ENCODE peak calls at places on chromosome 11, in four cellular contexts. One of them, this sample, is unnamed.

GRCh38 chr11:2466869-2467694 is 22.3 kb downstream of the KCNQ1 start:
- DNase-seq in upper lobe of right lung: peak
- DNase-seq in pancreas: no peak
- DNase-seq in effector memory CD4-positive, alpha-beta T cell: peak
- DNase-seq in this sample: peak

GRCh38 chr11:74009675-74010305 is 905 bp upstream of the UCP3 start:
- DNase-seq in effector memory CD4-positive, alpha-beta T cell: no peak
- DNase-seq in pancreas: no peak
- DNase-seq in upper lobe of right lung: no peak
- DNase-seq in this sample: peak

GRCh38 chr11:12222099-12222751 is 111.8 kb downstream of the MICAL2 start:
- DNase-seq in pancreas: no peak
- DNase-seq in upper lobe of right lung: peak
- DNase-seq in effector memory CD4-positive, alpha-beta T cell: no peak
- DNase-seq in this sample: no peak

GRCh38 chr11:29293825-29294224 is 723.0 kb downstream of the KCNA4 start:
- DNase-seq in effector memory CD4-positive, alpha-beta T cell: no peak
- DNase-seq in pancreas: no peak
- DNase-seq in upper lobe of right lung: no peak
- DNase-seq in this sample: no peak

GRCh38 chr11:21561589-21561988 is 631.3 kb upstream of the ANO5 start:
- DNase-seq in pancreas: no peak
- DNase-seq in effector memory CD4-positive, alpha-beta T cell: no peak
- DNase-seq in upper lobe of right lung: no peak
- DNase-seq in this sample: no peak

GRCh38 chr11:36265793-36266628 is 23.2 kb downstream of the COMMD9 start:
- DNase-seq in upper lobe of right lung: peak
- DNase-seq in effector memory CD4-positive, alpha-beta T cell: peak
- DNase-seq in pancreas: peak
- DNase-seq in this sample: no peak

GRCh38 chr11:10322830-10323792 is 18.2 kb downstream of the ADM start:
- DNase-seq in upper lobe of right lung: no peak
- DNase-seq in effector memory CD4-positive, alpha-beta T cell: no peak
- DNase-seq in pancreas: peak
- DNase-seq in this sample: peak

GRCh38 chr11:3782963-3783362 is 14.4 kb downstream of the NUP98 start:
- DNase-seq in pancreas: no peak
- DNase-seq in upper lobe of right lung: no peak
- DNase-seq in effector memory CD4-positive, alpha-beta T cell: no peak
- DNase-seq in this sample: no peak

GRCh38 chr11:8807544-8808225 is 103.3 kb upstream of the AKIP1 start:
- DNase-seq in pancreas: peak
- DNase-seq in effector memory CD4-positive, alpha-beta T cell: no peak
- DNase-seq in upper lobe of right lung: no peak
- DNase-seq in this sample: no peak

GRCh38 chr11:61828629-61829407 is 718 bp downstream of the FADS2 start:
- DNase-seq in effector memory CD4-positive, alpha-beta T cell: no peak
- DNase-seq in upper lobe of right lung: peak
- DNase-seq in pancreas: peak
- DNase-seq in this sample: peak

GRCh38 chr11:57601297-57601696 is 3.8 kb downstream of the SERPING1 start:
- DNase-seq in upper lobe of right lung: no peak
- DNase-seq in pancreas: no peak
- DNase-seq in effector memory CD4-positive, alpha-beta T cell: no peak
- DNase-seq in this sample: no peak

GRCh38 chr11:316891-317291 is 3.1 kb downstream of the IFITM1 start:
- DNase-seq in effector memory CD4-positive, alpha-beta T cell: no peak
- DNase-seq in pancreas: no peak
- DNase-seq in upper lobe of right lung: no peak
- DNase-seq in this sample: peak

GRCh38 chr11:34256150-34256549 is 101.7 kb downstream of the ABTB2 start:
- DNase-seq in pancreas: no peak
- DNase-seq in upper lobe of right lung: no peak
- DNase-seq in effector memory CD4-positive, alpha-beta T cell: no peak
- DNase-seq in this sample: no peak

GRCh38 chr11:76139317-76139716 is 67.0 kb downstream of the WNT11 start:
- DNase-seq in pancreas: no peak
- DNase-seq in effector memory CD4-positive, alpha-beta T cell: no peak
- DNase-seq in upper lobe of right lung: no peak
- DNase-seq in this sample: no peak

GRCh38 chr11:1517117-1518005 is 30.8 kb upstream of the MOB2 start:
- DNase-seq in effector memory CD4-positive, alpha-beta T cell: no peak
- DNase-seq in pancreas: no peak
- DNase-seq in upper lobe of right lung: no peak
- DNase-seq in this sample: no peak

GRCh38 chr11:102458531-102458930 is 6.0 kb upstream of the TMEM123 start:
- DNase-seq in upper lobe of right lung: no peak
- DNase-seq in pancreas: no peak
- DNase-seq in effector memory CD4-positive, alpha-beta T cell: no peak
- DNase-seq in this sample: no peak

GRCh38 chr11:10450451-10451398 is 4.3 kb upstream of the AMPD3 start:
- DNase-seq in upper lobe of right lung: peak
- DNase-seq in effector memory CD4-positive, alpha-beta T cell: peak
- DNase-seq in pancreas: peak
- DNase-seq in this sample: no peak

GRCh38 chr11:72352859-72353551 is 81.3 kb downstream of the CLPB start:
- DNase-seq in pancreas: no peak
- DNase-seq in effector memory CD4-positive, alpha-beta T cell: no peak
- DNase-seq in upper lobe of right lung: no peak
- DNase-seq in this sample: no peak

GRCh38 chr11:3169235-3169951 is 4.3 kb upstream of the OSBPL5 start:
- DNase-seq in upper lobe of right lung: peak
- DNase-seq in pancreas: peak
- DNase-seq in effector memory CD4-positive, alpha-beta T cell: no peak
- DNase-seq in this sample: no peak

GRCh38 chr11:74679513-74679865 is 51.7 kb downstream of the CHRDL2 start:
- DNase-seq in effector memory CD4-positive, alpha-beta T cell: no peak
- DNase-seq in upper lobe of right lung: no peak
- DNase-seq in pancreas: no peak
- DNase-seq in this sample: peak

GRCh38 chr11:13668957-13669521 is 571 bp downstream of the FAR1 start:
- DNase-seq in pancreas: peak
- DNase-seq in upper lobe of right lung: peak
- DNase-seq in effector memory CD4-positive, alpha-beta T cell: no peak
- DNase-seq in this sample: peak

GRCh38 chr11:62340269-62340901 is 3.1 kb downstream of the ASRGL1 start:
- DNase-seq in upper lobe of right lung: no peak
- DNase-seq in effector memory CD4-positive, alpha-beta T cell: peak
- DNase-seq in pancreas: peak
- DNase-seq in this sample: no peak

GRCh38 chr11:96314326-96315050 is 28.5 kb downstream of the MAML2 start:
- DNase-seq in effector memory CD4-positive, alpha-beta T cell: no peak
- DNase-seq in pancreas: no peak
- DNase-seq in upper lobe of right lung: no peak
- DNase-seq in this sample: no peak

GRCh38 chr11:81492923-81493445 is 1240.7 kb downstream of the FAM181B start:
- DNase-seq in upper lobe of right lung: no peak
- DNase-seq in effector memory CD4-positive, alpha-beta T cell: no peak
- DNase-seq in pancreas: no peak
- DNase-seq in this sample: no peak

GRCh38 chr11:26994579-26995210 is 783 bp downstream of the FIBIN start:
- DNase-seq in upper lobe of right lung: peak
- DNase-seq in effector memory CD4-positive, alpha-beta T cell: no peak
- DNase-seq in pancreas: no peak
- DNase-seq in this sample: peak

GRCh38 chr11:26993965-26994446 is at the start of gene FIBIN:
- DNase-seq in upper lobe of right lung: no peak
- DNase-seq in pancreas: no peak
- DNase-seq in effector memory CD4-positive, alpha-beta T cell: no peak
- DNase-seq in this sample: peak

GRCh38 chr11:26992031-26992541 is 1.8 kb upstream of the FIBIN start:
- DNase-seq in upper lobe of right lung: no peak
- DNase-seq in pancreas: no peak
- DNase-seq in effector memory CD4-positive, alpha-beta T cell: no peak
- DNase-seq in this sample: no peak

DNA sequence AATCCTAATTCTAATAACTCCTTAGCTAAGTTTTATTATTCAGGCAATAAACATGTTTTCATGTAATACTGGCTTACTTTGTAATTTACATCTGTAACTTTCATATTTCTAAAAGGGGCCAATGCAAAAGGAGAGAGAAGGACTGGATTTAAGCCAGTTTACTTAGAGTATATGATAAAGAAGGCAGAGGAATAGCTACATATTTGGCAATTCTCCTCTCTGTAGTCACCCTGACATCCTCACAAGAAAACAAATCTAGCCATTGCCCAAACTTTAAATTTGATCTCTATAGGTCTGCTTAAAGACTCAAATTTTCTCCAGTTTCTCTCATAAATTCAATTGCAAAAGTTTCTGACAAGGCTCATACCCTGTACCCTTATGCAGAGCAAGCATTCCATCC is 2.1 kb downstream of the FIBIN start:
- DNase-seq in effector memory CD4-positive, alpha-beta T cell: no peak
- DNase-seq in upper lobe of right lung: no peak
- DNase-seq in pancreas: no peak
- DNase-seq in this sample: no peak
- H3K4me3 ChIP-seq in effector memory CD4-positive, alpha-beta T cell: no peak
- H3K4me3 ChIP-seq in upper lobe of right lung: peak
- H3K4me3 ChIP-seq in pancreas: no peak
- H3K4me3 ChIP-seq in this sample: peak

GRCh38 chr11:18485905-18486528 is 30.4 kb downstream of the LDHAL6A start:
- DNase-seq in pancreas: no peak
- DNase-seq in effector memory CD4-positive, alpha-beta T cell: no peak
- DNase-seq in upper lobe of right lung: no peak
- DNase-seq in this sample: no peak
- H3K27ac ChIP-seq in pancreas: no peak
- H3K27ac ChIP-seq in effector memory CD4-positive, alpha-beta T cell: no peak
- H3K27ac ChIP-seq in upper lobe of right lung: no peak
- H3K27ac ChIP-seq in this sample: no peak

GRCh38 chr11:78684377-78684776 is 109.7 kb upstream of the NARS2 start:
- DNase-seq in pancreas: no peak
- DNase-seq in effector memory CD4-positive, alpha-beta T cell: no peak
- DNase-seq in upper lobe of right lung: no peak
- DNase-seq in this sample: no peak

GRCh38 chr11:78688460-78688859 is 113.8 kb upstream of the NARS2 start:
- DNase-seq in pancreas: no peak
- DNase-seq in upper lobe of right lung: no peak
- DNase-seq in effector memory CD4-positive, alpha-beta T cell: no peak
- DNase-seq in this sample: no peak

GRCh38 chr11:78685156-78685555 is 110.5 kb upstream of the NARS2 start:
- DNase-seq in pancreas: no peak
- DNase-seq in upper lobe of right lung: no peak
- DNase-seq in effector memory CD4-positive, alpha-beta T cell: no peak
- DNase-seq in this sample: no peak

GRCh38 chr11:78689558-78690153 is 115.0 kb upstream of the NARS2 start:
- DNase-seq in pancreas: no peak
- DNase-seq in effector memory CD4-positive, alpha-beta T cell: no peak
- DNase-seq in upper lobe of right lung: no peak
- DNase-seq in this sample: no peak

GRCh38 chr11:78683774-78684173 is 109.1 kb upstream of the NARS2 start:
- DNase-seq in upper lobe of right lung: no peak
- DNase-seq in pancreas: no peak
- DNase-seq in effector memory CD4-positive, alpha-beta T cell: no peak
- DNase-seq in this sample: no peak
- H3K4me3 ChIP-seq in upper lobe of right lung: no peak
- H3K4me3 ChIP-seq in pancreas: no peak
- H3K4me3 ChIP-seq in effector memory CD4-positive, alpha-beta T cell: no peak
- H3K4me3 ChIP-seq in this sample: no peak

GRCh38 chr11:45565589-45565988 is 99.8 kb downstream of the CHST1 start:
- DNase-seq in pancreas: no peak
- DNase-seq in upper lobe of right lung: no peak
- DNase-seq in effector memory CD4-positive, alpha-beta T cell: no peak
- DNase-seq in this sample: no peak
- H3K27ac ChIP-seq in pancreas: no peak
- H3K27ac ChIP-seq in upper lobe of right lung: no peak
- H3K27ac ChIP-seq in effector memory CD4-positive, alpha-beta T cell: no peak
- H3K27ac ChIP-seq in this sample: no peak

GRCh38 chr11:111300569-111300968 is 2.2 kb downstream of the POU2AF3 start:
- DNase-seq in effector memory CD4-positive, alpha-beta T cell: no peak
- DNase-seq in upper lobe of right lung: no peak
- DNase-seq in pancreas: no peak
- DNase-seq in this sample: no peak

GRCh38 chr11:111299111-111300026 is 1.0 kb downstream of the POU2AF3 start:
- DNase-seq in effector memory CD4-positive, alpha-beta T cell: no peak
- DNase-seq in pancreas: peak
- DNase-seq in upper lobe of right lung: peak
- DNase-seq in this sample: no peak

GRCh38 chr11:111296196-111296595 is 2.1 kb upstream of the POU2AF3 start:
- DNase-seq in effector memory CD4-positive, alpha-beta T cell: no peak
- DNase-seq in pancreas: no peak
- DNase-seq in upper lobe of right lung: no peak
- DNase-seq in this sample: no peak

GRCh38 chr11:111297696-111298095 is 650 bp upstream of the POU2AF3 start:
- DNase-seq in upper lobe of right lung: no peak
- DNase-seq in effector memory CD4-positive, alpha-beta T cell: no peak
- DNase-seq in pancreas: no peak
- DNase-seq in this sample: no peak

DNA sequence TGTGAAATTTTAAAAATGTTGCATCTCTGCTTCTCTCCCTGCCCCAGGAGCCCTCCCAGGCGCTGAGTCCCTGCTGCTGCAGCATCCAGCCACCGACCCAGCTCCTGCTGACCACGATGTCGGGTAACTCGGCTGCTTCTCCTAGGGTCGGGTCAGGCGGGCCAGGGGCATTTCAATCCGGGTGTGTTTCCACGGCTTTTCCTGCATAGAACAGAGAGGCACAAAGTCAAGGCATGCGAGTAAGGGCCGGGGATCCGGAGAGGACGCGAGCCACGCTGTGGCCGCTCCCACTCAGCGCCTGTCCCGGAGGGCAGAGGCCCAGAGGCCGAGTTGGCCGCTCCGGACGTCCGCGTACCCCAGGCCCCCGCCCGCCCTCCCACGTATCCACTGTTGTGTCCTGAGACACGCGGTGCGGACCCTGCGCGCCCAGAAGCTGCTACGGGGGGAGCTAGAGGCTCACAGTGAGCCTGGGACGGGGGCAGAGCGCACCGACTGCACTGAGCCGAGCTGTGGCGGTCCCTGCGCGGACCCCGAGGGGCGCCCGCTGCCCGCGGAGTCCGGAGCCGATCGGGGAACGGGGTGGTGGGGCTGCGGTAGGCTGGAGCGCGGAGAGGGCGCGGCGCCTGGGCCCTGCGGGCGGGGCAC is at the start of gene POU2AF3:
- DNase-seq in upper lobe of right lung: no peak
- DNase-seq in effector memory CD4-positive, alpha-beta T cell: no peak
- DNase-seq in pancreas: no peak
- DNase-seq in this sample: no peak
- H3K4me3 ChIP-seq in upper lobe of right lung: peak
- H3K4me3 ChIP-seq in effector memory CD4-positive, alpha-beta T cell: no peak
- H3K4me3 ChIP-seq in pancreas: peak
- H3K4me3 ChIP-seq in this sample: peak

GRCh38 chr11:93020248-93021088 is 51.0 kb downstream of the MTNR1B start:
- DNase-seq in pancreas: no peak
- DNase-seq in effector memory CD4-positive, alpha-beta T cell: no peak
- DNase-seq in upper lobe of right lung: no peak
- DNase-seq in this sample: no peak
- H3K27ac ChIP-seq in pancreas: no peak
- H3K27ac ChIP-seq in effector memory CD4-positive, alpha-beta T cell: no peak
- H3K27ac ChIP-seq in upper lobe of right lung: no peak
- H3K27ac ChIP-seq in this sample: no peak